ENCODE peak calls at places on chromosomes 7 and 10, in six cellular contexts. E is gastrocnemius medialis, G is astrocyte of the spinal cord, Q is psoas muscle, F is WERI-Rb-1, H is mesothelial cell of epicardium. T is an unnamed sample.
A peak's percentile ranks its signal among the peaks of the same experiment; 100 is the strongest.

GRCh38 chr10:397321-398068 is 262.2 kb downstream of the ZMYND11 start:
- DNase-seq in Q (no peak), H (no peak), F (no peak), G (no peak), E (no peak), T (no peak)

GRCh38 chr10:69866246-69866687 is 64.6 kb downstream of the COL13A1 start:
- DNase-seq in H (no peak), F (no peak), E (no peak), Q (peak; percentile 22), G (no peak), T (no peak)

GRCh38 chr7:43944286-43944685 is 18.1 kb downstream of the UBE2D4 start:
- DNase-seq in G (no peak), F (no peak), H (no peak), Q (no peak), E (no peak), T (no peak)

GRCh38 chr10:71974489-71975011 is 10.4 kb downstream of the CHST3 start:
- DNase-seq in H (no peak), G (peak; percentile 59), Q (peak; percentile 89), F (no peak), E (peak; percentile 86), T (no peak)

GRCh38 chr7:143495806-143496672 is 18.4 kb downstream of the TAS2R41 start:
- DNase-seq in H (no peak), E (no peak), F (no peak), Q (no peak), G (no peak), T (no peak)

GRCh38 chr10:88743999-88744398 is 15.8 kb upstream of the LIPN start:
- DNase-seq in G (no peak), Q (no peak), H (no peak), E (no peak), F (no peak), T (no peak)

GRCh38 chr10:108817572-108817971 is 1105.7 kb downstream of the XPNPEP1 start:
- DNase-seq in H (no peak), Q (no peak), F (no peak), E (no peak), G (no peak), T (no peak)

GRCh38 chr10:109306698-109307097 is 616.6 kb downstream of the XPNPEP1 start:
- DNase-seq in Q (no peak), E (no peak), F (no peak), H (no peak), G (no peak), T (no peak)

GRCh38 chr10:93654201-93654600 is 41.9 kb downstream of the PDE6C start:
- DNase-seq in E (no peak), Q (no peak), F (no peak), H (no peak), G (no peak), T (no peak)
- TF ChIP-seq CTCF in E (no peak), Q (no peak), F (no peak), H (no peak), G (no peak), T (no peak)

GRCh38 chr7:155709453-155709852 is 65.0 kb downstream of the RBM33 start:
- DNase-seq in E (no peak), G (no peak), F (no peak), Q (no peak), H (no peak), T (no peak)

GRCh38 chr7:155711081-155711480 is 66.6 kb downstream of the RBM33 start:
- DNase-seq in H (no peak), E (no peak), Q (no peak), F (no peak), G (no peak), T (no peak)

GRCh38 chr7:155710530-155710929 is 66.1 kb downstream of the RBM33 start:
- DNase-seq in F (no peak), E (no peak), H (no peak), G (no peak), Q (no peak), T (no peak)

GRCh38 chr7:155713382-155713781 is 68.9 kb downstream of the RBM33 start:
- DNase-seq in H (no peak), E (no peak), Q (no peak), G (no peak), F (no peak), T (no peak)

GRCh38 chr7:155710035-155710434 is 65.6 kb downstream of the RBM33 start:
- DNase-seq in H (no peak), G (no peak), F (no peak), Q (no peak), E (no peak), T (no peak)
- TF ChIP-seq CTCF in H (no peak), G (no peak), F (no peak), Q (no peak), E (no peak), T (no peak)

DNA sequence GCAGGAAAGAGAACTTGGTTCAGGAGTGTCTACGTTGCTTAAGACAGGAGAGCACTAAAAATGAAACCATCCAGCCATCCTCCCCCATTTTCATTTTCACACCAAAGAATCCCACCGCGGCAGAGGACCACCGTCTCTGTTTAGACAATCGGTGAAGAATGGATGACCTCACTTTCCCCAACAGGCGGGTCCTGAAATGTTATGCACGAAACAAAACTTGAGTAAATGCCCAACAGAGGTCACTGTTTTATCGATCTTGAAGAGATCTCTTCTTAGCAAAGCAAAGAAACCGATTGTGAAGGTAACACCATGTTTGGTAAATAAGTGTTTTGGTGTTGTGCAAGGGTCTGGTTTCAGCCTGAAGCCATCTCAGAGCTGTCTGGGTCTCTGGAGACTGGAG is 1.4 kb upstream of the IL6 start:
- DNase-seq in G (peak; percentile 22), H (no peak), Q (no peak), F (no peak), E (no peak), T (no peak)
- TF ChIP-seq CTCF in G (no peak), H (no peak), Q (no peak), F (no peak), E (no peak), T (peak; percentile 14)

GRCh38 chr10:37991655-37992054 is 15.2 kb upstream of the ZNF25 start:
- DNase-seq in G (no peak), Q (no peak), E (no peak), H (no peak), F (no peak), T (no peak)

DNA sequence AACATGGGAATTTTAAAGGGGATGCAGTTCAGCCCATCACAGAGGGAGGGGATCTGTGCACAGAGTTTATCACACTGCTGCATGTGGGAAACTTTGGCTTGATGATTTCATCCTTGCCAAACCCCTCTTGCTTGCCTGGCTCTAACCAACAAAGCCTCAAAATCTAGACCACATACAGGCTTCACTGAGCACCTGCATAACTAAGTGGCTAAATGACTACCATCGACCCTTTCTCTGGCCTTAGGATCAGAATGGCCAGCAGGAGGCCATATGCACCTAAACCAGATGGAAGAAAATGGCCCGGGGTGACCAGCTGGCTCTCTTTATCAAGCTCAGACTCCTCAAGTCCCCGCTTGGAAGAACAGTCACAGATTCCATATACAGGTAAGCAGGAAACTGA is 15.6 kb upstream of the ZNF25 start:
- DNase-seq in F (peak; percentile 45), H (no peak), Q (no peak), E (no peak), G (no peak), T (no peak)
- TF ChIP-seq CTCF in F (peak; percentile 36), H (no peak), Q (no peak), E (no peak), G (no peak), T (no peak)

GRCh38 chr10:97080051-97080776 is 105.5 kb downstream of the SLIT1 start:
- DNase-seq in G (no peak), F (no peak), Q (no peak), H (no peak), E (no peak), T (no peak)

GRCh38 chr10:97083228-97083860 is 102.4 kb downstream of the SLIT1 start:
- DNase-seq in F (no peak), G (no peak), Q (no peak), E (no peak), H (no peak), T (no peak)

GRCh38 chr10:97079157-97079435 is 106.7 kb downstream of the SLIT1 start:
- DNase-seq in Q (no peak), F (peak; percentile 67), G (no peak), H (no peak), E (no peak), T (no peak)

GRCh38 chr10:97079454-97079853 is 106.3 kb downstream of the SLIT1 start:
- DNase-seq in E (no peak), F (no peak), G (no peak), Q (no peak), H (no peak), T (no peak)

GRCh38 chr10:97081621-97082235 is 104.0 kb downstream of the SLIT1 start:
- DNase-seq in F (no peak), H (peak; percentile 85), E (no peak), G (peak; percentile 53), Q (peak; percentile 69), T (peak; percentile 75)
- TF ChIP-seq CTCF in F (peak; percentile 42), H (peak; percentile 53), E (no peak), G (peak; percentile 96), Q (peak; percentile 38), T (peak; percentile 90)

GRCh38 chr7:152859781-152860191 is 100.2 kb downstream of the ACTR3B start:
- DNase-seq in E (no peak), G (no peak), H (no peak), Q (no peak), F (peak; percentile 22), T (no peak)
- TF ChIP-seq CTCF in E (no peak), G (peak; percentile 19), H (no peak), Q (peak; percentile 5), F (peak; percentile 67), T (peak; percentile 26)

T was measured in progenitor cell of endocrine pancreas.